ENCODE peak calls at places on chromosomes 5 and 9, in four cellular contexts. One of them, this sample, is unnamed. For H3K9me3 and H3K36me3, the result is how much of the 10 kb centered on the place peaks cover.

GRCh38 chr5:175614223-175614622 is 43.6 kb upstream of the HRH2 start:
- DNase-seq in pancreas: no peak
- DNase-seq in sigmoid colon: no peak
- DNase-seq in breast epithelium: no peak
- DNase-seq in this sample: no peak

GRCh38 chr9:116656535-116656934 is 30.6 kb upstream of the TRIM32 start:
- DNase-seq in breast epithelium: no peak
- DNase-seq in pancreas: no peak
- DNase-seq in sigmoid colon: no peak
- DNase-seq in this sample: no peak

GRCh38 chr9:92245005-92245797 is 48.3 kb downstream of the IARS1 start:
- DNase-seq in sigmoid colon: no peak
- DNase-seq in breast epithelium: no peak
- DNase-seq in pancreas: no peak
- DNase-seq in this sample: no peak

GRCh38 chr9:131869312-131869711 is 129.4 kb upstream of the RAPGEF1 start:
- DNase-seq in breast epithelium: no peak
- DNase-seq in pancreas: no peak
- DNase-seq in sigmoid colon: no peak
- DNase-seq in this sample: no peak

GRCh38 chr5:73186976-73187375 is 14.0 kb downstream of the TMEM174 start:
- DNase-seq in sigmoid colon: no peak
- DNase-seq in pancreas: no peak
- DNase-seq in breast epithelium: no peak
- DNase-seq in this sample: no peak

GRCh38 chr9:93126151-93126781 is 7.8 kb downstream of the NINJ1 start:
- DNase-seq in pancreas: no peak
- DNase-seq in sigmoid colon: peak
- DNase-seq in breast epithelium: peak
- DNase-seq in this sample: no peak

GRCh38 chr9:97506264-97506663 is 4.8 kb downstream of the TMOD1 start:
- DNase-seq in sigmoid colon: no peak
- DNase-seq in breast epithelium: no peak
- DNase-seq in pancreas: no peak
- DNase-seq in this sample: no peak

GRCh38 chr9:83721509-83721908 is 13.8 kb upstream of the UBQLN1 start:
- DNase-seq in sigmoid colon: no peak
- DNase-seq in pancreas: no peak
- DNase-seq in breast epithelium: no peak
- DNase-seq in this sample: no peak

GRCh38 chr9:113673726-113674125 is 202.4 kb upstream of the ZNF618 start:
- DNase-seq in sigmoid colon: no peak
- DNase-seq in breast epithelium: no peak
- DNase-seq in pancreas: no peak
- DNase-seq in this sample: no peak

GRCh38 chr5:172939561-172939960 is 19.7 kb upstream of the RPL26L1 start:
- DNase-seq in pancreas: no peak
- DNase-seq in breast epithelium: no peak
- DNase-seq in sigmoid colon: no peak
- DNase-seq in this sample: no peak

GRCh38 chr5:11143456-11144267 is 382.6 kb upstream of the DAP start:
- DNase-seq in breast epithelium: no peak
- DNase-seq in pancreas: no peak
- DNase-seq in sigmoid colon: no peak
- DNase-seq in this sample: no peak

GRCh38 chr9:546797-547223 is 294.7 kb upstream of the DMRT1 start:
- DNase-seq in sigmoid colon: no peak
- DNase-seq in breast epithelium: no peak
- DNase-seq in pancreas: no peak
- DNase-seq in this sample: no peak

GRCh38 chr5:124743534-124744169 is 2.8 kb downstream of the ZNF608 start:
- DNase-seq in pancreas: no peak
- DNase-seq in breast epithelium: no peak
- DNase-seq in sigmoid colon: no peak
- DNase-seq in this sample: no peak

GRCh38 chr9:21611896-21612295 is 129.8 kb upstream of the IFNE start:
- DNase-seq in pancreas: no peak
- DNase-seq in breast epithelium: no peak
- DNase-seq in sigmoid colon: no peak
- DNase-seq in this sample: no peak

GRCh38 chr9:112233769-112234168 is 58.7 kb upstream of the SUSD1 start:
- DNase-seq in pancreas: no peak
- DNase-seq in sigmoid colon: no peak
- DNase-seq in breast epithelium: no peak
- DNase-seq in this sample: no peak

GRCh38 chr9:82054264-82055015 is 65.9 kb downstream of the SPATA31D1 start:
- DNase-seq in pancreas: no peak
- DNase-seq in sigmoid colon: no peak
- DNase-seq in breast epithelium: no peak
- DNase-seq in this sample: no peak

GRCh38 chr5:64292611-64293215 is 127.1 kb downstream of the RNF180 start:
- DNase-seq in breast epithelium: no peak
- DNase-seq in sigmoid colon: no peak
- DNase-seq in pancreas: no peak
- DNase-seq in this sample: no peak

GRCh38 chr5:176474476-176474875 is 26.3 kb downstream of the FAF2 start:
- DNase-seq in pancreas: no peak
- DNase-seq in breast epithelium: no peak
- DNase-seq in sigmoid colon: no peak
- DNase-seq in this sample: no peak

GRCh38 chr5:137622850-137623249 is 113.0 kb downstream of the KLHL3 start:
- DNase-seq in pancreas: peak
- DNase-seq in breast epithelium: peak
- DNase-seq in sigmoid colon: peak
- DNase-seq in this sample: no peak

GRCh38 chr5:32767948-32768427 is 56.9 kb downstream of the NPR3 start:
- DNase-seq in sigmoid colon: no peak
- DNase-seq in pancreas: no peak
- DNase-seq in breast epithelium: no peak
- DNase-seq in this sample: no peak

GRCh38 chr9:125843646-125844045 is 96.5 kb downstream of the PBX3 start:
- DNase-seq in breast epithelium: no peak
- DNase-seq in pancreas: no peak
- DNase-seq in sigmoid colon: peak
- DNase-seq in this sample: no peak

GRCh38 chr5:34738381-34738780 is 82.3 kb downstream of the RAI14 start:
- DNase-seq in pancreas: peak
- DNase-seq in sigmoid colon: no peak
- DNase-seq in breast epithelium: no peak
- DNase-seq in this sample: no peak

GRCh38 chr9:70602364-70603019 is 188.0 kb upstream of the KLF9 start:
- DNase-seq in breast epithelium: no peak
- DNase-seq in pancreas: peak
- DNase-seq in sigmoid colon: peak
- DNase-seq in this sample: no peak

GRCh38 chr5:149857499-149857898 is 87.1 kb downstream of the PDE6A start:
- DNase-seq in sigmoid colon: peak
- DNase-seq in breast epithelium: peak
- DNase-seq in pancreas: peak
- DNase-seq in this sample: no peak

DNA sequence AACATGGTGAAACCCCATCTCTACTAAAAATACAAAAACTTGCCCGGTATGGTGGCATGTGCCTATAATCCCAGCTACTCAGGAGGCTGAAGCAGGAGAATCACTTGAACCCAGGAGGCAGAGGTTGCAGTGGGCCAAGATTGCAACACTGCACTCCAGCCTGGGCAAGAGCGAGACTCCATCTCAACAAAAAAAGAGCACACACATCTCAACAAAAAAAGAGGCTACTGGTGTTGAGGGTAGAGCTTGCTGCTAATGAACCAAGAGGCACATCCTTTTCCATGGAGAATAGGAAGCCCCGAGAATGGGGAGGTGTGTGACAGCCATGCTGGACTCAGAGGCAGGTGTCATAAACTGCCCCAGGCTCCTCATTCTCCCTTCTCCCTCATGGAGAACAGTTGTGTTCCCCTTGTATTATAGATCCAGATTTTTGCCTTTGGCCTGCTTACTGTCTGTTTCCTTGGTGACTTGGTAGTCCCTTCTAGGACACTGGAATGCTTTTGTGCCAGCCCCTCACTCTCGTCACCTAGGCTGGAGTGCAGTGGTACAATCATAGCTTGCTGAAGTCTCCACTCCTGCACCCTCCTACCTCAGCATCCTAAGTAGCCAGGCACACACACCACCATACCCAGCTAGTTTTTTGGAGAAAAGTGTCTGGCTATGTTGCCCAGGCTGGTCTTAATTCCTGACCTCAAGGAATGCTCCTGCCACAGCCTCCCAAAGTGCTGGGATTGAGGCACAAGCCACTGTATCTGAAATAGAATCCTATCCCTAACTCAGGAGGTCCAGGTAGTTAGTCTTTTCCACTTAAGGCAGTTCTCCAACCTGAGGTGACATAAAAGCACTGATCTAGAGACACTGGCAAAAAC is 5.1 kb downstream of the RPL12 start:
- DNase-seq in breast epithelium: no peak
- DNase-seq in pancreas: no peak
- DNase-seq in sigmoid colon: no peak
- DNase-seq in this sample: no peak
- H3K9me3 ChIP-seq in breast epithelium: under half
- H3K9me3 ChIP-seq in pancreas: under half
- H3K9me3 ChIP-seq in sigmoid colon: under half
- H3K9me3 ChIP-seq in this sample: under half

DNA sequence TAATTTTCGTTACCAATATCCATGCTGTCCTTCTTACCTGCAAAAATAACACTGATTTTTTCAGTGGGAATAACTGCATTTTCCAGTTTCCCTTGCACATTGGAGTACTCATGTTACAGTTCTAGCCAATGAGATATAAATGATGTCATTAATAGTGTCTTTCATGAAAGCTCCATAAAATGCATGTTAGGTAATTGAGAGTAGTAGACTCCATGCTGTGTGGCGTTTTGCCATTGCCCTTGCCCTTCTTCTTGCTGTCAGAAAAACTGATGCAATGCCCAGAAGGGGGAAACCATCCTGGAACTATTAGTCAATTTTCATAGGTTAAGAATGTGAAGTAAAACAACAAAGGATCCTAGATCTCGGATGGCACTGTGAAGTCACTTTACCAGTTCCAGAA is 1765.3 kb downstream of the EFNA5 start:
- DNase-seq in sigmoid colon: no peak
- DNase-seq in pancreas: no peak
- DNase-seq in breast epithelium: no peak
- DNase-seq in this sample: no peak
- H3K4me3 ChIP-seq in sigmoid colon: no peak
- H3K4me3 ChIP-seq in pancreas: no peak
- H3K4me3 ChIP-seq in breast epithelium: no peak
- H3K4me3 ChIP-seq in this sample: no peak

GRCh38 chr5:133734916-133735315 is 122.6 kb upstream of the FSTL4 start:
- DNase-seq in pancreas: no peak
- DNase-seq in breast epithelium: no peak
- DNase-seq in sigmoid colon: peak
- DNase-seq in this sample: no peak
- H3K36me3 ChIP-seq in pancreas: under half
- H3K36me3 ChIP-seq in breast epithelium: under half
- H3K36me3 ChIP-seq in sigmoid colon: under half
- H3K36me3 ChIP-seq in this sample: under half

GRCh38 chr5:179190851-179191505 is 130.8 kb downstream of the ZNF354C start:
- DNase-seq in breast epithelium: no peak
- DNase-seq in pancreas: no peak
- DNase-seq in sigmoid colon: peak
- DNase-seq in this sample: no peak
- H3K9me3 ChIP-seq in breast epithelium: under half
- H3K9me3 ChIP-seq in pancreas: under half
- H3K9me3 ChIP-seq in sigmoid colon: under half
- H3K9me3 ChIP-seq in this sample: under half

DNA sequence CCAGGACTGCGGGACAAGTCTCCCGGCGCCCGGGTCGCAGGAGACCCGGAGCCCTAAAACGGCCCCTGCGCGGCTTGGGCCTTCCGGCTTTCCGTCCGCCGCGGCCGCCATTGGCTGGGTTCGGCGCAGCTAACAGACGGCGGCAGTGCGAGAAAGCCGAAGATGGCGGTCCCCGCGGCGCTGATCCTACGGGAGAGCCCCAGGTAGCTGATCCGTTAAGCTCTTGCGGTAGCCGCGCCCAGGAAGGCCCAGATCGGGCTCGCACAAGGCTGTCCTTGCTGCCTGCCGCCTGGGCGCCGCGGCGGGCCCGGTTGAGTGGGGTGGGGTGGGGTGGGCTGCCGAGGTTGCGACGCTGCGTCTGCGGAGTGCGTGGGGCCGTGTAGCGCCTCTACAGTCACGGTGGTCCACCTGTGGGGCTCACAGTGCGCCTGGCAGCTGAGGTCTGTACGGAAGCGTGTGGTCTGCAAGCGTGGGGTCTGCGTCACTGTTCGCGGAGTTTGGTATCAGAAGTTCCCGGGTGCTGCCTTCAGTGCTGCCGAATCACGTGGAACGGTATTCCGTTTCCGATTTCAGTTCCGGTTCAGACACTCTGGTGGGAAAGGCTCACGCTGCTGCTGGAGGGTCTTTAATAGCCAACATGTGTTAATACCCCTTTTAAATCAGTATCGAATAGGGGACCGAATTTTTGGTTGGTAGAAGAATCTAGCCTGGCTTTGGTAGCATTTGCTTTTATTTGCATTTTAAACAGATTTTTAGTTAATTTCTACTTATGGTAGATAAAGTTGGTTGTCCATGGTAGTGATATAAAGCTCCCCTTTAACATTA is at the start of gene COMMD10:
- DNase-seq in sigmoid colon: peak
- DNase-seq in breast epithelium: peak
- DNase-seq in pancreas: peak
- DNase-seq in this sample: peak
- H3K4me3 ChIP-seq in sigmoid colon: peak
- H3K4me3 ChIP-seq in breast epithelium: peak
- H3K4me3 ChIP-seq in pancreas: peak
- H3K4me3 ChIP-seq in this sample: peak

DNA sequence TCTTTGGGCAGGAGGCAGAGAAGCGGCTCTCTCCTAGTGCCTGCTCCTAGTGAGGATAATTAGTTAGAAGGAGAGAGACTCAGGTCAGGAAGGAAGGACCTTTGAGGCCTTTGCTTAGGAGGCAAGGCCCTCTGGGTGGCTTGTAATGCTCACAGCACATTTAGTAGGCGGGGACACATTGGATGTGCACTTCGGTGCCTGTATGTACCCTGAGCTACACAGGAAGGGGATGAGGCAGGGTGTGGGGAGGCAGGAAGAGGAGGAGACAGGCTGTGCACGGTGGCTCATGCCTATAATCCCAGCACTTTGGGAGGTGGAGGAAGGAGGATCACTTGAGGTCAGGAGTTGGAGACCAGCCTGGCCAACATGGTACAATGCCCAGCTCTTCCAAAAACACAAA is 7.2 kb upstream of the LCN2 start:
- DNase-seq in sigmoid colon: no peak
- DNase-seq in pancreas: no peak
- DNase-seq in breast epithelium: no peak
- DNase-seq in this sample: no peak
- H3K36me3 ChIP-seq in sigmoid colon: under half
- H3K36me3 ChIP-seq in pancreas: under half
- H3K36me3 ChIP-seq in breast epithelium: under half
- H3K36me3 ChIP-seq in this sample: under half

DNA sequence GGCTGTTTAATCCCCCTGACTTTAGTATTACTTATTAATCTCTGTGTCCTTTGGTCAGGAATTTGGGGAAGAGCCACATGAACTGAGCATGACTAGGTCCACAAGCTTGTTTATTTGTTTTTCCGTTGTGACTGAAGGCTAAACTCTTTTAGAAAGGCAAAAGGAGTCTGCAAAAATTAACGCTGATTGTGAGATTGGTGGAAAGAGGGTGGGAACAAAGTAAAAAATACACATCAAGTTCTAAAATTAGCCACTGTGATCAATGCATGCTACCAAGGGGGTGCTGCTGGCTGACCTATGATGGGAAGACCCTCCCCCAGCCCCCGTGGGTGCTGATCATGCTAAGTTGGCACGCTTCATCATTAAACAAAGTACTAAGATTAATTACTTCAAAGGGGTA is 356.8 kb downstream of the ADGRV1 start:
- DNase-seq in sigmoid colon: no peak
- DNase-seq in pancreas: no peak
- DNase-seq in breast epithelium: no peak
- DNase-seq in this sample: no peak
- H3K9me3 ChIP-seq in sigmoid colon: under half
- H3K9me3 ChIP-seq in pancreas: under half
- H3K9me3 ChIP-seq in breast epithelium: under half
- H3K9me3 ChIP-seq in this sample: under half

This sample was measured in effector memory CD4-positive, alpha-beta T cell.